ENCODE peak calls at places on chromosome 10, in four cellular contexts. N, P, A and M are unnamed samples.

GRCh38 chr10:48598243-48598935 is 6.5 kb downstream of the ARHGAP22 start:
- DNase-seq in P (no peak), A (no peak), N (no peak), M (peak)

GRCh38 chr10:72261323-72262018 is 12.3 kb upstream of the DDIT4 start:
- DNase-seq in N (no peak), P (no peak), A (peak), M (no peak)

GRCh38 chr10:71840177-71840711 is 10.8 kb downstream of the PSAP start:
- DNase-seq in A (peak), N (peak), P (peak), M (no peak)

GRCh38 chr10:12712284-12712983 is 289.1 kb downstream of the CCDC3 start:
- DNase-seq in P (no peak), A (no peak), N (no peak), M (no peak)

GRCh38 chr10:78248651-78249464 is 215.2 kb downstream of the RPS24 start:
- DNase-seq in N (peak), A (no peak), P (peak), M (no peak)

GRCh38 chr10:22054946-22055345 is 51.4 kb upstream of the DNAJC1 start:
- DNase-seq in P (no peak), N (peak), A (peak), M (no peak)

GRCh38 chr10:104657458-104657857 is 16.4 kb downstream of the SORCS3 start:
- DNase-seq in N (no peak), P (no peak), A (no peak), M (no peak)

GRCh38 chr10:68052463-68052862 is 22.6 kb downstream of the HERC4 start:
- DNase-seq in N (peak), P (no peak), A (no peak), M (no peak)

GRCh38 chr10:30073045-30073766 is 13.8 kb upstream of the JCAD start:
- DNase-seq in A (no peak), P (no peak), N (no peak), M (no peak)

GRCh38 chr10:48683424-48683823 is 1.2 kb upstream of the WDFY4 start:
- DNase-seq in N (no peak), A (no peak), P (no peak), M (no peak)

GRCh38 chr10:112579578-112579977 is 132.6 kb downstream of the VTI1A start:
- DNase-seq in P (no peak), N (no peak), A (no peak), M (no peak)

GRCh38 chr10:35377050-35377723 is 40.9 kb downstream of the CCNY start:
- DNase-seq in N (no peak), A (no peak), P (no peak), M (no peak)

GRCh38 chr10:17001297-17001744 is 128.3 kb downstream of the CUBN start:
- DNase-seq in A (no peak), P (no peak), N (peak), M (no peak)

GRCh38 chr10:121310151-121310711 is 288.0 kb downstream of the FGFR2 start:
- DNase-seq in P (no peak), N (no peak), A (peak), M (no peak)

GRCh38 chr10:119379466-119380071 is 162.9 kb downstream of the RGS10 start:
- DNase-seq in P (no peak), N (no peak), A (no peak), M (no peak)

GRCh38 chr10:49212783-49213182 is 24.6 kb upstream of the TMEM273 start:
- DNase-seq in N (no peak), A (no peak), P (no peak), M (no peak)

GRCh38 chr10:102627141-102627445 is 17.2 kb upstream of the TRIM8 start:
- DNase-seq in A (no peak), N (no peak), P (no peak), M (no peak)

GRCh38 chr10:79142064-79142491 is 73.3 kb downstream of the ZMIZ1 start:
- DNase-seq in N (peak), A (peak), P (no peak), M (no peak)

GRCh38 chr10:132335189-132336063 is 3.4 kb downstream of the LRRC27 start:
- DNase-seq in A (no peak), N (no peak), P (no peak), M (no peak)

GRCh38 chr10:1328951-1329614 is 272.9 kb downstream of the WDR37 start:
- DNase-seq in A (no peak), N (no peak), P (no peak), M (no peak)

GRCh38 chr10:58348571-58349033 is 13.8 kb downstream of the UBE2D1 start:
- DNase-seq in A (no peak), P (no peak), N (no peak), M (no peak)

GRCh38 chr10:62627985-62628384 is 176.5 kb upstream of the ADO start:
- DNase-seq in A (peak), N (peak), P (no peak), M (no peak)

GRCh38 chr10:82267014-82267413 is 392.0 kb downstream of the NRG3 start:
- DNase-seq in A (no peak), N (no peak), P (peak), M (no peak)

GRCh38 chr10:5496261-5497250 is 2.8 kb downstream of the CALML5 start:
- DNase-seq in A (no peak), P (no peak), N (no peak), M (peak)

GRCh38 chr10:69974551-69975155 is 78.0 kb upstream of the MACROH2A2 start:
- DNase-seq in P (peak), N (peak), A (no peak), M (no peak)

GRCh38 chr10:26436848-26437247 is 1.3 kb upstream of the APBB1IP start:
- DNase-seq in A (no peak), P (no peak), N (no peak), M (no peak)

GRCh38 chr10:103859161-103860141 is 4.1 kb upstream of the SH3PXD2A start:
- DNase-seq in A (peak), N (peak), P (no peak), M (peak)